ENCODE peak calls at places on chromosome 13, in seven cellular contexts. Y is psoas muscle; U is IMR-90; P is epithelial cell of proximal tubule; G is AG09309; S is activated T-cell treated with anti-CD3 and anti-CD28 coated beads, Interleukin-2, amount 50 U/mL, for 72 hours; X is posterior cingulate gyrus. C is an unnamed sample.

GRCh38 chr13:44854264-44855060 is 134.8 kb downstream of the NUFIP1 start:
- DNase-seq in Y (peak), U (peak), P (no peak), G (no peak), S (no peak), X (no peak), C (no peak)

GRCh38 chr13:76991432-76991795 is 467 bp upstream of the CLN5 start:
- DNase-seq in Y (peak), U (no peak), P (no peak), G (no peak), S (peak), X (no peak), C (peak)

GRCh38 chr13:77509221-77509620 is 26.3 kb upstream of the SCEL start:
- DNase-seq in Y (no peak), U (peak), P (peak), G (no peak), S (no peak), X (no peak), C (no peak)

GRCh38 chr13:37364024-37364423 is 234.5 kb downstream of the POSTN start:
- DNase-seq in Y (no peak), U (no peak), P (no peak), G (no peak), S (no peak), X (no peak), C (no peak)

GRCh38 chr13:39419866-39420265 is 183.1 kb downstream of the LHFPL6 start:
- DNase-seq in Y (no peak), U (no peak), P (no peak), G (no peak), S (no peak), X (no peak), C (no peak)

GRCh38 chr13:75135325-75135825 is 346.6 kb downstream of the TBC1D4 start:
- DNase-seq in Y (no peak), U (peak), P (no peak), G (peak), S (no peak), X (no peak), C (no peak)

GRCh38 chr13:29909975-29910674 is 59.7 kb upstream of the UBL3 start:
- DNase-seq in Y (no peak), U (peak), P (no peak), G (no peak), S (no peak), X (no peak), C (no peak)

GRCh38 chr13:33794576-33794975 is 23.4 kb upstream of the RFC3 start:
- DNase-seq in Y (no peak), U (no peak), P (no peak), G (no peak), S (no peak), X (no peak), C (no peak)

GRCh38 chr13:44092053-44092452 is 212.3 kb downstream of the LACC1 start:
- DNase-seq in Y (no peak), U (no peak), P (no peak), G (no peak), S (no peak), X (no peak), C (no peak)

C was measured in GM13977.